ENCODE peak calls at places on chromosome 1, in six cellular contexts. X is left cardiac atrium, V is NCI-H1105, Q is upper lobe of right lung, H is mesendoderm, A is amniotic stem cell. B is an unnamed sample.

GRCh38 chr1:233561708-233562426 is 52.0 kb upstream of the KCNK1 start:
- DNase-seq in V (no peak), A (no peak), H (no peak), Q (no peak), X (no peak), B (no peak)

GRCh38 chr1:214439352-214440119 is 111.9 kb downstream of the PTPN14 start:
- DNase-seq in V (peak), A (no peak), Q (no peak), X (no peak), H (peak), B (peak)

GRCh38 chr1:222794656-222795474 is 20.0 kb upstream of the DISP1 start:
- DNase-seq in H (peak), Q (no peak), X (no peak), A (no peak), V (no peak), B (no peak)

GRCh38 chr1:67441183-67441582 is 11.0 kb upstream of the SERBP1 start:
- DNase-seq in A (no peak), Q (no peak), X (peak), H (no peak), V (no peak), B (no peak)

GRCh38 chr1:147627435-147628110 is 42.8 kb downstream of the ACP6 start:
- DNase-seq in X (peak), H (peak), V (peak), Q (peak), A (no peak), B (peak)

GRCh38 chr1:18641005-18641941 is 10.6 kb downstream of the PAX7 start:
- DNase-seq in A (no peak), Q (no peak), H (peak), X (no peak), V (no peak), B (no peak)

GRCh38 chr1:77543822-77544448 is 138.5 kb downstream of the ZZZ3 start:
- DNase-seq in Q (no peak), X (no peak), V (no peak), A (no peak), H (no peak), B (no peak)

GRCh38 chr1:205532026-205532891 is 27.8 kb downstream of the CDK18 start:
- DNase-seq in H (no peak), Q (peak), V (no peak), X (no peak), A (no peak), B (no peak)

GRCh38 chr1:100362821-100363466 is 10.6 kb downstream of the CDC14A start:
- DNase-seq in Q (no peak), A (no peak), H (peak), V (no peak), X (no peak), B (peak)

GRCh38 chr1:206005761-206006160 is 2.6 kb upstream of the RAB7B start:
- DNase-seq in A (no peak), H (no peak), X (no peak), Q (no peak), V (no peak), B (no peak)

GRCh38 chr1:47507921-47508894 is 70.4 kb downstream of the FOXD2 start:
- DNase-seq in A (no peak), Q (peak), V (peak), X (peak), H (peak), B (peak)

GRCh38 chr1:71587961-71588360 is 507.1 kb upstream of the ZRANB2 start:
- DNase-seq in X (no peak), H (peak), Q (no peak), V (no peak), A (peak), B (peak)

GRCh38 chr1:226629896-226630550 is 81.5 kb downstream of the STUM start:
- DNase-seq in V (no peak), Q (peak), X (no peak), H (no peak), A (no peak), B (no peak)

GRCh38 chr1:179601093-179601492 is 9.5 kb downstream of the TDRD5 start:
- DNase-seq in H (no peak), X (no peak), Q (no peak), A (no peak), V (no peak), B (no peak)

GRCh38 chr1:59366352-59366751 is 69.5 kb downstream of the FGGY start:
- DNase-seq in A (no peak), H (no peak), X (no peak), Q (no peak), V (no peak), B (no peak)

GRCh38 chr1:14937288-14937949 is 216.1 kb upstream of the TMEM51 start:
- DNase-seq in X (no peak), A (no peak), H (no peak), V (no peak), Q (no peak), B (no peak)

GRCh38 chr1:46413596-46413985 is 19.5 kb downstream of the FAAH start:
- DNase-seq in A (no peak), Q (no peak), X (no peak), H (peak), V (no peak), B (peak)

GRCh38 chr1:91997607-91998195 is 32.1 kb upstream of the EPHX4 start:
- DNase-seq in V (peak), X (no peak), Q (no peak), A (peak), H (peak), B (peak)

GRCh38 chr1:64112281-64112680 is 91.1 kb upstream of the UBE2U start:
- DNase-seq in H (no peak), A (peak), V (no peak), X (no peak), Q (no peak), B (no peak)

GRCh38 chr1:64980745-64981601 is 14.6 kb upstream of the JAK1 start:
- DNase-seq in X (no peak), Q (no peak), A (no peak), H (no peak), V (no peak), B (no peak)

GRCh38 chr1:90550616-90551406 is 166.3 kb downstream of the BARHL2 start:
- DNase-seq in X (no peak), A (no peak), Q (no peak), H (peak), V (no peak), B (peak)

GRCh38 chr1:230174765-230175747 is 108.0 kb downstream of the GALNT2 start:
- DNase-seq in V (no peak), Q (no peak), H (no peak), A (no peak), X (no peak), B (no peak)

GRCh38 chr1:205630651-205631009 is 1.2 kb downstream of the ELK4 start:
- DNase-seq in A (no peak), Q (no peak), X (no peak), V (no peak), H (no peak), B (no peak)

GRCh38 chr1:241272828-241273227 is 84.2 kb downstream of the RGS7 start:
- DNase-seq in X (no peak), V (no peak), A (no peak), H (no peak), Q (no peak), B (no peak)

GRCh38 chr1:109347511-109347910 is 40.7 kb upstream of the MYBPHL start:
- DNase-seq in Q (peak), H (no peak), V (no peak), X (no peak), A (no peak), B (no peak)

GRCh38 chr1:245363821-245364220 is 209.0 kb downstream of the KIF26B start:
- DNase-seq in V (no peak), H (no peak), X (no peak), Q (no peak), A (no peak), B (no peak)

GRCh38 chr1:51463561-51463960 is 55.5 kb downstream of the EPS15 start:
- DNase-seq in V (no peak), H (no peak), Q (no peak), A (no peak), X (no peak), B (no peak)

GRCh38 chr1:96416111-96416595 is 305.4 kb upstream of the PTBP2 start:
- DNase-seq in X (peak), A (peak), H (no peak), Q (no peak), V (no peak), B (no peak)

GRCh38 chr1:228500143-228500736 is 13.1 kb downstream of the RNF187 start:
- DNase-seq in Q (no peak), X (no peak), A (no peak), V (no peak), H (no peak), B (no peak)

GRCh38 chr1:21935393-21935804 is 1.7 kb downstream of the HSPG2 start:
- DNase-seq in X (no peak), V (no peak), H (no peak), Q (no peak), A (no peak), B (no peak)

GRCh38 chr1:176178316-176178715 is 28.8 kb downstream of the COP1 start:
- DNase-seq in X (no peak), H (peak), A (no peak), V (no peak), Q (no peak), B (no peak)

GRCh38 chr1:48039088-48040049 is 42.2 kb upstream of the TRABD2B start:
- DNase-seq in A (no peak), X (peak), Q (no peak), H (no peak), V (no peak), B (peak)

GRCh38 chr1:163744488-163744887 is 422.7 kb downstream of the NUF2 start:
- DNase-seq in H (no peak), X (no peak), V (no peak), A (no peak), Q (no peak), B (no peak)

GRCh38 chr1:207029991-207030521 is 2.5 kb downstream of the C1orf116 start:
- DNase-seq in Q (no peak), V (no peak), X (no peak), H (peak), A (no peak), B (no peak)

GRCh38 chr1:167262820-167263219 is 42.1 kb downstream of the POU2F1 start:
- DNase-seq in H (no peak), V (peak), Q (no peak), X (no peak), A (no peak), B (no peak)

B was measured in GM23338.